ENCODE peak calls at places on chromosomes 11 and 22, in seven cellular contexts. P is pancreas; U is SK-N-SH treated with all-trans-retinoic acid at 6 μM for 48 hours; H is T-cell; X is stimulated activated naive CD8-positive, alpha-beta T cell treated with anti-CD3 and anti-CD28 coated beads, Interleukin-15, amount 100 ng/mL, for 72 hours; L is activated CD8-positive, alpha-beta memory T cell treated with anti-CD3 and anti-CD28 coated beads, Interleukin-2, amount 10 ng/mL, durations not matched to agents 7 days and 5 days; K is activated naive CD8-positive, alpha-beta T cell treated with anti-CD3 and anti-CD28 coated beads, Interleukin-2, amount 50 U/mL, for 24 hours. E is an unnamed sample.

GRCh38 chr22:45994516-45995404 is 17.8 kb upstream of the WNT7B start:
- ATAC-seq in L (no peak), P (peak), K (peak), U (peak), H (peak), X (peak), E (peak)

GRCh38 chr11:34395916-34396555 is 38.2 kb upstream of the ABTB2 start:
- ATAC-seq in X (no peak), K (no peak), U (peak), P (no peak), L (no peak), H (no peak), E (no peak)

GRCh38 chr22:46114518-46115387 is 35.6 kb upstream of the PPARA start:
- ATAC-seq in U (no peak), P (peak), L (no peak), X (no peak), H (no peak), K (no peak), E (no peak)

GRCh38 chr11:65809496-65809895 is 22.6 kb downstream of the OVOL1 start:
- ATAC-seq in K (no peak), L (no peak), H (no peak), X (no peak), U (no peak), P (no peak), E (no peak)

GRCh38 chr11:126585388-126586302 is 230.2 kb downstream of the ST3GAL4 start:
- ATAC-seq in H (no peak), U (peak), L (no peak), X (no peak), P (peak), K (no peak), E (peak)

GRCh38 chr22:44387486-44387885 is 74.7 kb upstream of the SHISAL1 start:
- ATAC-seq in P (no peak), K (no peak), L (no peak), X (no peak), U (no peak), H (no peak), E (no peak)

GRCh38 chr11:15119352-15119751 is 4.6 kb downstream of the INSC start:
- ATAC-seq in P (no peak), X (peak), U (no peak), H (no peak), K (no peak), L (peak), E (no peak)

GRCh38 chr11:32960553-32961164 is 55.0 kb upstream of the DEPDC7 start:
- ATAC-seq in H (no peak), U (peak), L (peak), X (no peak), P (peak), K (no peak), E (no peak)

GRCh38 chr11:61890536-61891330 is 612 bp downstream of the FADS3 start:
- ATAC-seq in U (peak), K (peak), H (peak), L (peak), P (peak), X (peak), E (peak)

GRCh38 chr11:17915500-17916143 is 97.2 kb downstream of the SERGEF start:
- ATAC-seq in L (no peak), H (no peak), K (peak), X (peak), P (peak), U (no peak), E (no peak)

GRCh38 chr22:25853078-25853477 is 111.1 kb downstream of the MYO18B start:
- ATAC-seq in P (no peak), H (no peak), X (no peak), K (no peak), L (no peak), U (no peak), E (no peak)

GRCh38 chr22:44325718-44326548 is 13.2 kb upstream of the SHISAL1 start:
- ATAC-seq in K (no peak), L (no peak), P (peak), H (no peak), U (peak), X (no peak), E (no peak)